ENCODE peak calls at places on chromosomes 6 and 20, in four cellular contexts. E, M, Y and S are unnamed samples.

GRCh38 chr20:52049001-52049731 is 142.4 kb downstream of the ZFP64 start:
- DNase-seq in M (no peak), E (peak), Y (no peak), S (peak)

GRCh38 chr20:63117661-63118302 is 98.1 kb downstream of the YTHDF1 start:
- DNase-seq in Y (no peak), M (no peak), E (no peak), S (no peak)

GRCh38 chr20:60857708-60858107 is 394.4 kb upstream of the CDH4 start:
- DNase-seq in Y (no peak), E (no peak), M (no peak), S (no peak)

GRCh38 chr6:127457444-127458064 is 1.6 kb downstream of the KIAA0408 start:
- DNase-seq in Y (no peak), M (no peak), E (no peak), S (no peak)

GRCh38 chr6:155171109-155171746 is 92.6 kb upstream of the CLDN20 start:
- DNase-seq in M (peak), Y (no peak), E (no peak), S (no peak)

GRCh38 chr6:150028799-150029198 is 3.5 kb upstream of the RAET1L start:
- DNase-seq in M (no peak), E (no peak), Y (no peak), S (no peak)

GRCh38 chr6:30061766-30062458 is 847 bp downstream of the POLR1H start:
- DNase-seq in M (peak), E (no peak), Y (no peak), S (peak)

GRCh38 chr6:164113637-164114036 is 699.1 kb downstream of the QKI start:
- DNase-seq in E (no peak), M (no peak), Y (no peak), S (no peak)

GRCh38 chr20:50318709-50319108 is 128.1 kb downstream of the CEBPB start:
- DNase-seq in Y (no peak), E (no peak), M (no peak), S (no peak)

GRCh38 chr20:51380401-51381385 is 161.8 kb downstream of the NFATC2 start:
- DNase-seq in E (no peak), Y (no peak), M (no peak), S (no peak)

GRCh38 chr6:127381384-127381783 is 38.0 kb upstream of the ECHDC1 start:
- DNase-seq in Y (no peak), M (no peak), E (no peak), S (no peak)

GRCh38 chr6:20559924-20560551 is 25.8 kb downstream of the CDKAL1 start:
- DNase-seq in Y (no peak), E (no peak), M (no peak), S (no peak)
- TF ChIP-seq CTCF in Y (peak), E (no peak), M (no peak), S (no peak)

DNA sequence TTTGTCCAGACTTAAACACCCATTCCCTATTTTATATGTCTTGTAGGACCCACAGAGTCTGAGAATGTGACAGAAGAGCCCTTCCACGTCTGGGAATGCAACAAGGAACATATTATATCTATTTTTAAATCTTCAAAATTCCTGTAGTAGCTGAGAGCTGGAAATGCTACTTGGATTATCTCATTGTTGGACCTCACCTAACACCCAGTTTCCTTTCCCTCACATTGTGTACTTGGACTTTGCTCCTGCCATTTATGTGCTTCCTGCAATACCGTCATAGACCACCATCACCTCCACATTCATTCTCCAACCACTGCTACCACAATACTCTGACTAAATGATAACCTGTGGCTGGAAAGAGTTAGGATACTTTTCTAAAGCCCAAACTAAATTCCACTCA is 335.4 kb downstream of the COL12A1 start:
- DNase-seq in M (no peak), Y (no peak), E (no peak), S (no peak)
- TF ChIP-seq CTCF in M (no peak), Y (no peak), E (no peak), S (no peak)

GRCh38 chr20:45470939-45471338 is 1.4 kb downstream of the WFDC2 start:
- DNase-seq in E (no peak), M (no peak), Y (no peak), S (no peak)
- TF ChIP-seq CTCF in E (no peak), M (no peak), Y (peak), S (no peak)

GRCh38 chr20:48722737-48723191 is 105.0 kb downstream of the PREX1 start:
- DNase-seq in Y (no peak), E (no peak), M (no peak), S (no peak)
- TF ChIP-seq CTCF in Y (no peak), E (no peak), M (no peak), S (no peak)